ENCODE peak calls at places on chromosomes 12 and 14, in six cellular contexts. One of them, this sample, is unnamed.

GRCh38 chr14:55125403-55125802 is 3.6 kb upstream of the LGALS3 start:
- DNase-seq in lung: peak; percentile 60
- DNase-seq in lower lobe of right lung: peak; percentile 83
- DNase-seq in mesendoderm: no peak
- DNase-seq in gastrocnemius medialis: no peak
- DNase-seq in heart left ventricle: no peak
- DNase-seq in this sample: no peak

GRCh38 chr12:113097716-113098427 is 37.7 kb downstream of the RASAL1 start:
- DNase-seq in gastrocnemius medialis: no peak
- DNase-seq in mesendoderm: peak; percentile 53
- DNase-seq in lung: no peak
- DNase-seq in heart left ventricle: no peak
- DNase-seq in lower lobe of right lung: no peak
- DNase-seq in this sample: peak; percentile 30

GRCh38 chr12:51067229-51067628 is 16.2 kb downstream of the CSRNP2 start:
- DNase-seq in heart left ventricle: no peak
- DNase-seq in lung: no peak
- DNase-seq in lower lobe of right lung: no peak
- DNase-seq in gastrocnemius medialis: no peak
- DNase-seq in mesendoderm: no peak
- DNase-seq in this sample: no peak

GRCh38 chr14:56976211-56976610 is 165.9 kb upstream of the OTX2 start:
- DNase-seq in mesendoderm: no peak
- DNase-seq in heart left ventricle: no peak
- DNase-seq in gastrocnemius medialis: no peak
- DNase-seq in lower lobe of right lung: no peak
- DNase-seq in lung: no peak
- DNase-seq in this sample: no peak

GRCh38 chr14:34325493-34325892 is 136.5 kb downstream of the SPTSSA start:
- DNase-seq in lung: no peak
- DNase-seq in heart left ventricle: no peak
- DNase-seq in gastrocnemius medialis: no peak
- DNase-seq in mesendoderm: no peak
- DNase-seq in lower lobe of right lung: no peak
- DNase-seq in this sample: no peak

GRCh38 chr12:106046301-106046846 is 92.4 kb downstream of the NUAK1 start:
- DNase-seq in lung: no peak
- DNase-seq in mesendoderm: no peak
- DNase-seq in lower lobe of right lung: no peak
- DNase-seq in gastrocnemius medialis: no peak
- DNase-seq in heart left ventricle: no peak
- DNase-seq in this sample: no peak

GRCh38 chr14:72401632-72402428 is 469.6 kb downstream of the RGS6 start:
- DNase-seq in gastrocnemius medialis: no peak
- DNase-seq in mesendoderm: no peak
- DNase-seq in heart left ventricle: no peak
- DNase-seq in lower lobe of right lung: no peak
- DNase-seq in lung: no peak
- DNase-seq in this sample: no peak

GRCh38 chr12:40701756-40702155 is 9.5 kb downstream of the CNTN1 start:
- DNase-seq in lung: no peak
- DNase-seq in gastrocnemius medialis: no peak
- DNase-seq in heart left ventricle: no peak
- DNase-seq in mesendoderm: no peak
- DNase-seq in lower lobe of right lung: no peak
- DNase-seq in this sample: no peak

GRCh38 chr14:103391048-103391447 is 5.8 kb downstream of the MARK3 start:
- DNase-seq in lung: no peak
- DNase-seq in gastrocnemius medialis: no peak
- DNase-seq in heart left ventricle: no peak
- DNase-seq in mesendoderm: peak; percentile 63
- DNase-seq in lower lobe of right lung: no peak
- DNase-seq in this sample: no peak

GRCh38 chr12:83763425-83763824 is 1076.7 kb downstream of the TMTC2 start:
- DNase-seq in lower lobe of right lung: no peak
- DNase-seq in mesendoderm: no peak
- DNase-seq in gastrocnemius medialis: no peak
- DNase-seq in heart left ventricle: no peak
- DNase-seq in lung: no peak
- DNase-seq in this sample: no peak

GRCh38 chr14:31727797-31728196 is 166.6 kb downstream of the NUBPL start:
- DNase-seq in gastrocnemius medialis: no peak
- DNase-seq in lung: no peak
- DNase-seq in mesendoderm: no peak
- DNase-seq in lower lobe of right lung: no peak
- DNase-seq in heart left ventricle: no peak
- DNase-seq in this sample: no peak

GRCh38 chr12:14256139-14256538 is 109.3 kb upstream of the ATF7IP start:
- DNase-seq in mesendoderm: no peak
- DNase-seq in heart left ventricle: no peak
- DNase-seq in lung: no peak
- DNase-seq in gastrocnemius medialis: no peak
- DNase-seq in lower lobe of right lung: no peak
- DNase-seq in this sample: no peak

GRCh38 chr14:25041898-25042297 is 8.0 kb downstream of the STXBP6 start:
- DNase-seq in lower lobe of right lung: no peak
- DNase-seq in gastrocnemius medialis: no peak
- DNase-seq in lung: no peak
- DNase-seq in mesendoderm: no peak
- DNase-seq in heart left ventricle: no peak
- DNase-seq in this sample: no peak

GRCh38 chr12:91381309-91381804 is 198.7 kb upstream of the DCN start:
- DNase-seq in heart left ventricle: peak; percentile 52
- DNase-seq in gastrocnemius medialis: no peak
- DNase-seq in mesendoderm: peak; percentile 95
- DNase-seq in lower lobe of right lung: no peak
- DNase-seq in lung: peak; percentile 54
- DNase-seq in this sample: peak; percentile 50

GRCh38 chr14:101078105-101078891 is 174.8 kb upstream of the RTL1 start:
- DNase-seq in mesendoderm: no peak
- DNase-seq in gastrocnemius medialis: no peak
- DNase-seq in lower lobe of right lung: no peak
- DNase-seq in lung: peak; percentile 1
- DNase-seq in heart left ventricle: no peak
- DNase-seq in this sample: no peak

GRCh38 chr14:101880016-101880297 is 84.4 kb upstream of the DYNC1H1 start:
- DNase-seq in lung: no peak
- DNase-seq in gastrocnemius medialis: no peak
- DNase-seq in heart left ventricle: no peak
- DNase-seq in mesendoderm: no peak
- DNase-seq in lower lobe of right lung: no peak
- DNase-seq in this sample: no peak

GRCh38 chr14:57122129-57122528 is 146.6 kb downstream of the EXOC5 start:
- DNase-seq in lower lobe of right lung: no peak
- DNase-seq in gastrocnemius medialis: no peak
- DNase-seq in mesendoderm: no peak
- DNase-seq in lung: no peak
- DNase-seq in heart left ventricle: no peak
- DNase-seq in this sample: no peak

GRCh38 chr14:29937116-29937515 is 9.5 kb upstream of the PRKD1 start:
- DNase-seq in lung: no peak
- DNase-seq in mesendoderm: peak; percentile 84
- DNase-seq in gastrocnemius medialis: no peak
- DNase-seq in heart left ventricle: no peak
- DNase-seq in lower lobe of right lung: no peak
- DNase-seq in this sample: no peak

GRCh38 chr14:24437736-24438067 is 4.9 kb downstream of the SDR39U1 start:
- DNase-seq in mesendoderm: no peak
- DNase-seq in heart left ventricle: no peak
- DNase-seq in lung: no peak
- DNase-seq in gastrocnemius medialis: no peak
- DNase-seq in lower lobe of right lung: no peak
- DNase-seq in this sample: no peak

GRCh38 chr12:132761032-132761910 is at the start of gene ANKLE2:
- DNase-seq in lung: peak; percentile 54
- DNase-seq in heart left ventricle: peak; percentile 61
- DNase-seq in mesendoderm: peak; percentile 58
- DNase-seq in lower lobe of right lung: peak; percentile 71
- DNase-seq in gastrocnemius medialis: no peak
- DNase-seq in this sample: peak; percentile 44

GRCh38 chr12:133202493-133203343 is 21.4 kb downstream of the ZNF268 start:
- DNase-seq in gastrocnemius medialis: no peak
- DNase-seq in lung: no peak
- DNase-seq in heart left ventricle: no peak
- DNase-seq in lower lobe of right lung: no peak
- DNase-seq in mesendoderm: peak; percentile 25
- DNase-seq in this sample: no peak

GRCh38 chr12:12538535-12538934 is 24.1 kb downstream of the DUSP16 start:
- DNase-seq in gastrocnemius medialis: no peak
- DNase-seq in lung: no peak
- DNase-seq in lower lobe of right lung: no peak
- DNase-seq in mesendoderm: no peak
- DNase-seq in heart left ventricle: no peak
- DNase-seq in this sample: no peak

GRCh38 chr12:111439657-111440151 is 34.0 kb downstream of the SH2B3 start:
- DNase-seq in mesendoderm: no peak
- DNase-seq in gastrocnemius medialis: no peak
- DNase-seq in lung: no peak
- DNase-seq in lower lobe of right lung: no peak
- DNase-seq in heart left ventricle: no peak
- DNase-seq in this sample: no peak

GRCh38 chr14:104190396-104191000 is 52.1 kb downstream of the KIF26A start:
- DNase-seq in gastrocnemius medialis: no peak
- DNase-seq in lower lobe of right lung: no peak
- DNase-seq in mesendoderm: no peak
- DNase-seq in lung: no peak
- DNase-seq in heart left ventricle: no peak
- DNase-seq in this sample: no peak

GRCh38 chr12:56713345-56713744 is 11.8 kb downstream of the NACA start:
- DNase-seq in mesendoderm: no peak
- DNase-seq in lower lobe of right lung: no peak
- DNase-seq in gastrocnemius medialis: no peak
- DNase-seq in lung: no peak
- DNase-seq in heart left ventricle: no peak
- DNase-seq in this sample: no peak
- H3K36me3 ChIP-seq in mesendoderm: peaks cover 19% of the 10 kb centered on the region
- H3K36me3 ChIP-seq in lower lobe of right lung: peaks cover 56% of the 10 kb centered on the region
- H3K36me3 ChIP-seq in gastrocnemius medialis: peaks cover 48% of the 10 kb centered on the region
- H3K36me3 ChIP-seq in lung: peaks cover 33% of the 10 kb centered on the region
- H3K36me3 ChIP-seq in heart left ventricle: peaks cover 51% of the 10 kb centered on the region
- H3K36me3 ChIP-seq in this sample: peaks cover 26% of the 10 kb centered on the region

GRCh38 chr12:30146561-30146960 is 362.8 kb upstream of the TMTC1 start:
- DNase-seq in mesendoderm: no peak
- DNase-seq in heart left ventricle: no peak
- DNase-seq in lower lobe of right lung: no peak
- DNase-seq in lung: no peak
- DNase-seq in gastrocnemius medialis: no peak
- DNase-seq in this sample: no peak

GRCh38 chr12:30145351-30146017 is 361.7 kb upstream of the TMTC1 start:
- DNase-seq in lung: no peak
- DNase-seq in lower lobe of right lung: no peak
- DNase-seq in gastrocnemius medialis: no peak
- DNase-seq in heart left ventricle: no peak
- DNase-seq in mesendoderm: no peak
- DNase-seq in this sample: no peak
- H3K36me3 ChIP-seq in lung: no peaks in the 10 kb centered on the region
- H3K36me3 ChIP-seq in lower lobe of right lung: no peaks in the 10 kb centered on the region
- H3K36me3 ChIP-seq in gastrocnemius medialis: no peaks in the 10 kb centered on the region
- H3K36me3 ChIP-seq in heart left ventricle: no peaks in the 10 kb centered on the region
- H3K36me3 ChIP-seq in mesendoderm: no peaks in the 10 kb centered on the region
- H3K36me3 ChIP-seq in this sample: no peaks in the 10 kb centered on the region

GRCh38 chr14:91300957-91301356 is 56.5 kb upstream of the GPR68 start:
- DNase-seq in gastrocnemius medialis: no peak
- DNase-seq in heart left ventricle: no peak
- DNase-seq in lower lobe of right lung: no peak
- DNase-seq in lung: no peak
- DNase-seq in mesendoderm: no peak
- DNase-seq in this sample: no peak

GRCh38 chr14:91305650-91306431 is 61.3 kb upstream of the GPR68 start:
- DNase-seq in heart left ventricle: no peak
- DNase-seq in lower lobe of right lung: no peak
- DNase-seq in lung: no peak
- DNase-seq in mesendoderm: no peak
- DNase-seq in gastrocnemius medialis: no peak
- DNase-seq in this sample: no peak

GRCh38 chr14:91302391-91302790 is 57.9 kb upstream of the GPR68 start:
- DNase-seq in heart left ventricle: no peak
- DNase-seq in lung: no peak
- DNase-seq in lower lobe of right lung: peak; percentile 11
- DNase-seq in gastrocnemius medialis: no peak
- DNase-seq in mesendoderm: no peak
- DNase-seq in this sample: no peak

GRCh38 chr14:91303924-91304229 is 59.4 kb upstream of the GPR68 start:
- DNase-seq in mesendoderm: no peak
- DNase-seq in gastrocnemius medialis: no peak
- DNase-seq in lung: no peak
- DNase-seq in heart left ventricle: no peak
- DNase-seq in lower lobe of right lung: peak; percentile 36
- DNase-seq in this sample: no peak

DNA sequence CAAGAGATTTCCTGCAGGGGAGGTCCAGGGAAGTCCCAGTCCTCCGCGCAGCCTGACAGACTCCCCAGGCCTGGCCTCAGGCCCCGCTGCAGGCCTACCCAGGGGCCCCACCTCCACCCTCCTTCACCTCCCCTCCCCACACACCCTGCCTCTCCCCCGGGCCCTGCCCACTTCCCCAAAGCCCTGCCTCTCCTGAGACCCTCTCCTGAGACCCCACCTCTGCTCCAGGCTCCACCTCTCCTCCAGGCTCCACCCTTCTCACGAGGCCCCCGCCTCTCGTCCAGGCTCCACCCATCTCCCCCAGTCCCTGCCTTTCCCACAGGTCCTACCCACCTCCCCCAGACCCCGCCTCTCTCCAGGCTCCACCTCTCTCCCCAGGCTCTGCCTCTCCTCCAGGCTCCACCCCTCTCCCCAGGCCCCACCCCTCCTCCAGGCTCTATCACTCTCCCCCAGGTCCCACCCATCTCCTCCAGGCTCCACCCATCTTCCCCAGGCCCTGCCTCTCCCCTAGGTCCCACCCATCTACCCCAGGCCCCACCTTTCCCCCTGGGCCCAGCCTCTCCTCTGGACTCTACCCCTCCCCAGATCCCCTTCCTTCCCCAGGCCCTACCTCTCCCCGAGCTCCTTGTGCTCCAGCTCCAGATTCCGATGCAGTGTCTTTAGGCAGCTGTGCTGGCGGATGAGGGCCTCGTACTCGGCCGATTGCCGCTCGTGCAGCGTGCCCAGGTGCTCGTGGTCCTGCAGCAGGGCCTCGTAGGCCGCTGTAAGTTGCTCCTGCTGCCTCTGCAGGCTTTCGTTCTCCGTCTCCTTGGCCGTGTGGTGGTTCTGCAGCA is 58.8 kb upstream of the GPR68 start:
- DNase-seq in heart left ventricle: peak; percentile 81
- DNase-seq in gastrocnemius medialis: no peak
- DNase-seq in lung: no peak
- DNase-seq in mesendoderm: peak; percentile 99
- DNase-seq in lower lobe of right lung: peak; percentile 41
- DNase-seq in this sample: no peak
- H3K36me3 ChIP-seq in heart left ventricle: no peaks in the 10 kb centered on the region
- H3K36me3 ChIP-seq in gastrocnemius medialis: no peaks in the 10 kb centered on the region
- H3K36me3 ChIP-seq in lung: no peaks in the 10 kb centered on the region
- H3K36me3 ChIP-seq in mesendoderm: peaks cover 14% of the 10 kb centered on the region
- H3K36me3 ChIP-seq in lower lobe of right lung: peaks cover 87% of the 10 kb centered on the region
- H3K36me3 ChIP-seq in this sample: no peaks in the 10 kb centered on the region

DNA sequence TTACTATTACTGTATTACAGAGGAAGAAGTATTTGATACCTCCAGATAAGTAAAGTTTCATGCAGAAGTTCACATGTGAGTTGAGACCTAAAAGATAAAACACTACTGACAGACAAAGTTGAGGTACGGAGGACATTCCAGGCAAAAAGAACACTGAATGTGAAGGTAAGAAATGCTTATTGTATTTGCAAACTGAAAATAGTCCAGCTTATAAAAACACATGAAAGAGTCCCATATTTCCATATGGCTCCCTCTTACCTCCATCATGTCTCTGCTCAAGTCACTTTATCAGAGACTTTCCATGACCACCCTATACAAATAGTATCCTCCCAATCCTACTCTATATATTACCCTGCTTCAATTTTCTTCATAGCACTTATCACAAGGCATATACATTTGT is 35.8 kb downstream of the SENP1 start:
- DNase-seq in heart left ventricle: no peak
- DNase-seq in mesendoderm: no peak
- DNase-seq in lung: no peak
- DNase-seq in gastrocnemius medialis: no peak
- DNase-seq in lower lobe of right lung: no peak
- DNase-seq in this sample: no peak
- H3K36me3 ChIP-seq in heart left ventricle: peaks cover 73% of the 10 kb centered on the region
- H3K36me3 ChIP-seq in mesendoderm: no peaks in the 10 kb centered on the region
- H3K36me3 ChIP-seq in lung: peaks cover 28% of the 10 kb centered on the region
- H3K36me3 ChIP-seq in gastrocnemius medialis: peaks cover 78% of the 10 kb centered on the region
- H3K36me3 ChIP-seq in lower lobe of right lung: peaks cover 92% of the 10 kb centered on the region
- H3K36me3 ChIP-seq in this sample: peaks cover 7% of the 10 kb centered on the region

This sample was measured in body of pancreas.